ENCODE peak calls at places on chromosome 10, in five cellular contexts. K is thoracic aorta, S is Peyer's patch, A is B cell, D is RWPE1. B is an unnamed sample.
A peak's percentile ranks its signal among the peaks of the same experiment; 100 is the strongest.

GRCh38 chr10:107971411-107971810 is 806.9 kb upstream of the SORCS1 start:
- DNase-seq in K (no peak), S (no peak), A (no peak), D (peak; percentile 74), B (no peak)

GRCh38 chr10:67883710-67884312 is 645 bp upstream of the SIRT1 start:
- DNase-seq in K (no peak), S (no peak), A (no peak), D (no peak), B (no peak)

GRCh38 chr10:71771821-71772617 is 1.3 kb downstream of the VSIR start:
- DNase-seq in K (peak; percentile 61), S (peak; percentile 57), A (no peak), D (peak; percentile 67), B (no peak)

GRCh38 chr10:101289541-101289940 is 60.3 kb upstream of the LBX1 start:
- DNase-seq in K (no peak), S (no peak), A (no peak), D (no peak), B (no peak)

GRCh38 chr10:14649739-14650138 is 125.0 kb downstream of the FAM107B start:
- DNase-seq in K (no peak), S (no peak), A (no peak), D (no peak), B (no peak)

GRCh38 chr10:6311700-6312330 is 109.1 kb downstream of the PFKFB3 start:
- DNase-seq in K (no peak), S (no peak), A (no peak), D (no peak), B (no peak)

GRCh38 chr10:86900955-86901354 is 56.5 kb downstream of the MMRN2 start:
- DNase-seq in K (peak; percentile 44), S (no peak), A (no peak), D (no peak), B (no peak)

GRCh38 chr10:75209325-75210192 is 1.0 kb upstream of the VDAC2 start:
- DNase-seq in K (peak; percentile 43), S (peak; percentile 86), A (peak; percentile 78), D (no peak), B (no peak)

GRCh38 chr10:73858750-73859439 is 15.5 kb downstream of the CAMK2G start:
- DNase-seq in K (no peak), S (no peak), A (no peak), D (no peak), B (no peak)

GRCh38 chr10:13862541-13863233 is 275.9 kb downstream of the PRPF18 start:
- DNase-seq in K (no peak), S (no peak), A (no peak), D (no peak), B (no peak)

GRCh38 chr10:58028597-58029366 is 238.9 kb downstream of the IPMK start:
- DNase-seq in K (no peak), S (no peak), A (no peak), D (peak; percentile 26), B (no peak)

GRCh38 chr10:42940487-42941157 is 136.2 kb upstream of the RET start:
- DNase-seq in K (no peak), S (no peak), A (no peak), D (no peak), B (no peak)

GRCh38 chr10:103828107-103828506 is 27.3 kb downstream of the SH3PXD2A start:
- DNase-seq in K (no peak), S (peak; percentile 44), A (peak; percentile 32), D (peak; percentile 92), B (no peak)
- TF ChIP-seq CTCF in K (no peak), S (no peak), A (no peak), D (no peak), B (no peak)

GRCh38 chr10:79384773-79385391 is 37.6 kb downstream of the PPIF start:
- DNase-seq in K (no peak), S (no peak), A (no peak), D (no peak), B (no peak)

GRCh38 chr10:79387466-79387973 is 40.3 kb downstream of the PPIF start:
- DNase-seq in K (no peak), S (peak; percentile 36), A (no peak), D (no peak), B (no peak)

GRCh38 chr10:79385392-79385795 is 38.1 kb downstream of the PPIF start:
- DNase-seq in K (no peak), S (no peak), A (no peak), D (no peak), B (peak; percentile 7)

GRCh38 chr10:79386637-79387465 is 39.6 kb downstream of the PPIF start:
- DNase-seq in K (peak; percentile 2), S (peak; percentile 46), A (no peak), D (no peak), B (peak; percentile 3)

GRCh38 chr10:79385804-79386531 is 38.7 kb downstream of the PPIF start:
- DNase-seq in K (no peak), S (peak; percentile 40), A (no peak), D (no peak), B (peak; percentile 12)
- TF ChIP-seq CTCF in K (no peak), S (no peak), A (no peak), D (no peak), B (no peak)

GRCh38 chr10:94439275-94439861 is 37.0 kb downstream of the TBC1D12 start:
- DNase-seq in K (no peak), S (no peak), A (no peak), D (no peak), B (no peak)
- TF ChIP-seq CTCF in K (no peak), S (no peak), A (no peak), D (peak; percentile 18), B (no peak)

GRCh38 chr10:93600861-93601773 is at the start of gene RBP4:
- DNase-seq in K (no peak), S (no peak), A (peak; percentile 36), D (peak; percentile 26), B (no peak)
- TF ChIP-seq CTCF in K (no peak), S (no peak), A (no peak), D (no peak), B (no peak)

GRCh38 chr10:60735244-60735643 is 43.0 kb upstream of the CDK1 start:
- DNase-seq in K (no peak), S (no peak), A (no peak), D (no peak), B (no peak)

GRCh38 chr10:60734226-60734625 is 44.1 kb upstream of the CDK1 start:
- DNase-seq in K (no peak), S (no peak), A (no peak), D (no peak), B (no peak)

GRCh38 chr10:60733826-60734225 is 44.5 kb upstream of the CDK1 start:
- DNase-seq in K (no peak), S (no peak), A (no peak), D (no peak), B (no peak)

GRCh38 chr10:60732240-60733188 is 45.8 kb upstream of the CDK1 start:
- DNase-seq in K (no peak), S (peak; percentile 69), A (peak; percentile 58), D (peak; percentile 30), B (peak; percentile 17)

GRCh38 chr10:60733189-60733815 is 45.0 kb upstream of the CDK1 start:
- DNase-seq in K (no peak), S (peak; percentile 83), A (no peak), D (peak; percentile 77), B (peak; percentile 19)
- TF ChIP-seq CTCF in K (peak; percentile 43), S (peak; percentile 80), A (peak; percentile 68), D (peak; percentile 62), B (peak; percentile 8)

GRCh38 chr10:126469692-126470091 is 81.4 kb upstream of the ADAM12 start:
- DNase-seq in K (no peak), S (no peak), A (no peak), D (no peak), B (no peak)
- TF ChIP-seq CTCF in K (no peak), S (no peak), A (no peak), D (no peak), B (no peak)

DNA sequence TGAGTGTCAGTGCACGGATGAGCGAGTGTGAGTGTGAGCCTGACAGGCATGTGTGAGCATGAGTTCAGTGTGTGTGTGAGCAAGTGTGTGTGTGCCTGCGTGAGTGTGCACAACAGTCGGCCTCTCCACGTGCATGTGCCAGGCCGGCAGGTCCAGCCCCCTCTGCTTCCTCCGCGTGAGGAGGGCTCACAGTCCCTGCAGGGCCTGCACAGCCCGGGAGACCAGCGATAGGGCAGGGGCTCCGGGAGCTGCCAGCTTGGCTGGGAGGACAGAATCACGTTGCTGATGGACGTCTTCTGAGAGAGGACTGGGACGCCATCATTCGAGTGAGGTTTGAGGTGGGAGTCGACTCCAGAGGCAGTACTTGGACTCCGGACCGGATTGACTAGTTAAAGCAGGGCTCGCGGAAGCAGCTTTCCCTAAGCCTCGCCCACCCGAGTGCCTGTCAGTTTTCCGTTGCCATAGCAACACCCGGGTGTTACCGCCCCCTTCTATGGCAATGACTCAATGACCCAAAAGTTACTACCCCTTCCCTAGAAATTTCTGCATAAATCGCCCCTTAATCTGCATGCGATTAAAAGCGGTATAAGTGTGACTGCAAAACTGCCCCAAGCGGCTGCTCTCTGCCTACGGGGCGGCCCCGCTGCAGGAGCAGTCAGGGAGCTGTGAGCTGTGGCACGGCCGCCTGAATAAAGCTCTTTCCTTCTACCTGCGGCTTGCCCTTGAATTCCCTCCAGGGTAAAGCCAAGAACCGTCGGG is 19.7 kb upstream of the CFAP46 start:
- DNase-seq in K (no peak), S (peak; percentile 62), A (peak; percentile 63), D (peak; percentile 75), B (peak; percentile 57)
- TF ChIP-seq CTCF in K (no peak), S (no peak), A (no peak), D (no peak), B (no peak)

GRCh38 chr10:22325948-22326702 is 5.2 kb downstream of the BMI1 start:
- DNase-seq in K (no peak), S (no peak), A (no peak), D (no peak), B (no peak)
- TF ChIP-seq CTCF in K (no peak), S (no peak), A (no peak), D (no peak), B (no peak)

GRCh38 chr10:32017044-32017443 is 39.2 kb downstream of the KIF5B start:
- DNase-seq in K (no peak), S (no peak), A (no peak), D (no peak), B (no peak)
- TF ChIP-seq CTCF in K (no peak), S (no peak), A (no peak), D (no peak), B (no peak)